ENCODE peak calls at places on chromosomes 6 and 20, in nine cellular contexts. G is IMR-90; P is left ventricle myocardium inferior; B is CD4-positive, alpha-beta T cell; Z is endothelial cell; J is nephron progenitor cell; C is cardiac muscle cell; M is psoas muscle; T is ascending aorta. H is an unnamed sample.

GRCh38 chr20:60589624-60590023 is 631.4 kb downstream of the CDH26 start:
- DNase-seq in P (no peak), C (peak), Z (peak), B (no peak), J (peak), M (no peak), G (peak), T (no peak), H (no peak)

GRCh38 chr6:27684264-27685211 is 211.6 kb upstream of the ZNF184 start:
- DNase-seq in T (no peak), Z (peak), P (no peak), B (no peak), M (no peak), J (peak), G (peak), C (peak), H (peak)

GRCh38 chr20:59676877-59677140 is 72.5 kb downstream of the PHACTR3 start:
- DNase-seq in G (no peak), T (no peak), J (no peak), M (no peak), C (no peak), B (no peak), Z (no peak), P (no peak), H (no peak)

GRCh38 chr6:28587746-28588075 is 62.0 kb downstream of the GPX5 start:
- DNase-seq in C (no peak), P (no peak), G (no peak), B (no peak), J (peak), Z (no peak), M (no peak), T (no peak), H (no peak)

GRCh38 chr20:36950432-36951197 is 893 bp downstream of the SAMHD1 start:
- DNase-seq in C (no peak), P (peak), J (no peak), M (no peak), T (peak), Z (peak), B (peak), G (peak), H (no peak)

GRCh38 chr20:62702886-62703852 is 5.5 kb upstream of the NTSR1 start:
- DNase-seq in C (no peak), J (no peak), T (no peak), G (peak), B (no peak), Z (no peak), M (no peak), P (no peak), H (no peak)

GRCh38 chr6:72784071-72784470 is 162.2 kb downstream of the KCNQ5 start:
- DNase-seq in M (no peak), P (no peak), B (no peak), Z (no peak), T (no peak), J (no peak), C (no peak), G (peak), H (no peak)

GRCh38 chr6:34359438-34360158 is 32.9 kb downstream of the NUDT3 start:
- DNase-seq in M (no peak), C (peak), G (peak), P (no peak), B (no peak), Z (no peak), T (no peak), J (no peak), H (no peak)

GRCh38 chr20:24027229-24027628 is 38.6 kb upstream of the GGTLC1 start:
- DNase-seq in Z (no peak), C (no peak), P (peak), M (peak), G (no peak), B (peak), J (no peak), T (peak), H (peak)

GRCh38 chr6:150770631-150771030 is 94.9 kb upstream of the MTHFD1L start:
- DNase-seq in G (peak), B (no peak), C (no peak), T (no peak), J (no peak), M (no peak), P (no peak), Z (no peak), H (no peak)

GRCh38 chr6:28943557-28944411 is 20.0 kb upstream of the TRIM27 start:
- DNase-seq in Z (peak), T (peak), B (peak), C (peak), P (peak), J (peak), M (peak), G (peak), H (peak)

GRCh38 chr20:44615169-44615791 is 32.9 kb downstream of the PKIG start:
- DNase-seq in T (no peak), B (no peak), J (no peak), P (peak), M (no peak), C (no peak), Z (no peak), G (peak), H (no peak)

GRCh38 chr6:47061631-47062300 is 19.6 kb upstream of the ADGRF1 start:
- DNase-seq in Z (no peak), M (no peak), P (no peak), B (no peak), G (no peak), T (no peak), J (no peak), C (no peak), H (no peak)

GRCh38 chr6:144898052-144898689 is 613.0 kb downstream of the UTRN start:
- DNase-seq in Z (no peak), T (no peak), B (no peak), G (peak), J (no peak), M (no peak), C (no peak), P (no peak), H (no peak)

GRCh38 chr6:108169801-108170606 is 4.2 kb downstream of the NR2E1 start:
- DNase-seq in C (no peak), M (no peak), T (peak), J (peak), G (no peak), B (no peak), P (no peak), Z (no peak), H (peak)

GRCh38 chr20:46021361-46022359 is 7.4 kb upstream of the SLC12A5 start:
- DNase-seq in C (peak), G (no peak), B (peak), Z (peak), M (peak), J (peak), T (peak), P (no peak), H (peak)

GRCh38 chr6:30129818-30130679 is 5.9 kb upstream of the TRIM40 start:
- DNase-seq in B (no peak), T (no peak), M (no peak), J (no peak), P (no peak), C (no peak), G (no peak), Z (no peak), H (no peak)

GRCh38 chr20:3239026-3239866 is at the start of gene SLC4A11:
- DNase-seq in P (peak), B (peak), M (peak), G (peak), T (peak), C (peak), Z (peak), J (peak), H (peak)

GRCh38 chr20:53571555-53572286 is 21.9 kb downstream of the ZNF217 start:
- DNase-seq in M (no peak), J (no peak), G (no peak), C (no peak), P (no peak), Z (no peak), T (no peak), B (no peak), H (no peak)

GRCh38 chr6:8059129-8059528 is 5.1 kb downstream of the BLOC1S5 start:
- DNase-seq in G (peak), P (no peak), B (no peak), Z (no peak), M (no peak), C (peak), T (no peak), J (no peak), H (peak)

GRCh38 chr6:27617046-27617687 is 144.3 kb upstream of the ZNF184 start:
- DNase-seq in T (no peak), B (no peak), C (peak), Z (no peak), M (no peak), P (no peak), J (peak), G (no peak), H (no peak)

GRCh38 chr6:15280961-15281360 is 35.1 kb downstream of the JARID2 start:
- DNase-seq in M (no peak), Z (no peak), T (no peak), B (no peak), G (no peak), J (no peak), P (no peak), C (no peak), H (no peak)

GRCh38 chr6:140401666-140402255 is 1027.3 kb upstream of the CITED2 start:
- DNase-seq in T (no peak), C (no peak), B (no peak), G (peak), Z (no peak), M (no peak), J (no peak), P (no peak), H (no peak)

DNA sequence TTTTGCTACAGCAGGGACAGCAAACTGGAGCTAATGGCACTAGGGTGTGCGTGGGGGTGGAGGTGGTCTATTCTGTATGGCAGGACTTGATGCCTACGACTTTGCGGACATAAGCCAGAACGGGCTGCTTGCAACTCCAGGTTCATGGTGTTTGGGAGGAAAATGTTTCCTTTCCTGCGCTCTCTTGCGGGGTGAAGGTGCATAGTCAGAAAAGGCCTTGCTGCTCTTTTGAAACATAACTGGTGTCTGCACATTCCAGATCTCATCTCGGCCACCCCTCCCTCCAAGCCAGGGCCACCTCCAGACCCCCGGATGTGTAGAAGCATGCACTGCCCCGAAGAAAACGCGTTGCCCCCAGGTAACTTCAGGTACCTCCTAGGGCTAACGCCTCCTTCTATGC is 8.1 kb downstream of the FOXA2 start:
- DNase-seq in M (no peak), J (no peak), Z (no peak), G (no peak), B (no peak), T (no peak), C (no peak), P (no peak), H (no peak)
- TF ChIP-seq CTCF in M (no peak), J (no peak), Z (no peak), G (no peak), B (no peak), T (no peak), C (no peak), P (no peak), H (no peak)

GRCh38 chr6:55776131-55776530 is 99.3 kb downstream of the BMP5 start:
- DNase-seq in C (no peak), G (no peak), Z (no peak), M (no peak), J (no peak), B (no peak), T (no peak), P (no peak), H (no peak)

GRCh38 chr6:55778704-55779103 is 96.7 kb downstream of the BMP5 start:
- DNase-seq in C (no peak), T (no peak), B (no peak), G (no peak), M (no peak), P (no peak), J (no peak), Z (no peak), H (no peak)

GRCh38 chr6:55774542-55775318 is 100.7 kb downstream of the BMP5 start:
- DNase-seq in P (no peak), B (no peak), T (no peak), G (no peak), Z (no peak), C (peak), M (no peak), J (no peak), H (no peak)

GRCh38 chr6:55773620-55774019 is 101.8 kb downstream of the BMP5 start:
- DNase-seq in C (no peak), B (no peak), J (no peak), T (no peak), P (no peak), G (no peak), M (no peak), Z (no peak), H (no peak)

GRCh38 chr6:55777461-55777860 is 97.9 kb downstream of the BMP5 start:
- DNase-seq in M (no peak), Z (no peak), P (no peak), B (no peak), J (no peak), G (peak), T (no peak), C (no peak), H (no peak)
- TF ChIP-seq CTCF in M (no peak), Z (no peak), P (no peak), B (no peak), J (no peak), G (no peak), T (no peak), C (no peak), H (no peak)

DNA sequence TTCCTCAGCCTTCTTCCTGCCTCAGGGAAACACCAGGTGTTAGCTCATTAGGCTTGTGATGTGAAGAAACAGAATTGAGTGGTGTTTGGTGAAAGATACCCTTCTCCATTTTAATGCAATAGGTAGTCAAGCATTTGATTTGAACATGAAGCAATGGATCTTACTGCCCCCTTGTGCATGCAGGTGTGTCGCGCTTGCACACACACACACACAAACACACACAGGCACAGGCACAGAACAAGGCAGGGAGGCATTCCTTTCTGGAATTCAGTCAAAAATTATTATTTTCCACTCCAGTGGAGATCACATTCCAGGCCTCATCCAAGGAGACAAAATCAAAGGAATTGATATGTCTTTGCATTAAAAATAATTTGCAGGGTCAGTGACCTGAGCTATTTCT is 667.0 kb upstream of the MARCKS start:
- DNase-seq in T (no peak), Z (peak), J (no peak), G (no peak), C (no peak), B (no peak), P (no peak), M (no peak), H (no peak)
- TF ChIP-seq CTCF in T (no peak), Z (no peak), J (no peak), G (no peak), C (peak), B (no peak), P (peak), M (no peak), H (no peak)

DNA sequence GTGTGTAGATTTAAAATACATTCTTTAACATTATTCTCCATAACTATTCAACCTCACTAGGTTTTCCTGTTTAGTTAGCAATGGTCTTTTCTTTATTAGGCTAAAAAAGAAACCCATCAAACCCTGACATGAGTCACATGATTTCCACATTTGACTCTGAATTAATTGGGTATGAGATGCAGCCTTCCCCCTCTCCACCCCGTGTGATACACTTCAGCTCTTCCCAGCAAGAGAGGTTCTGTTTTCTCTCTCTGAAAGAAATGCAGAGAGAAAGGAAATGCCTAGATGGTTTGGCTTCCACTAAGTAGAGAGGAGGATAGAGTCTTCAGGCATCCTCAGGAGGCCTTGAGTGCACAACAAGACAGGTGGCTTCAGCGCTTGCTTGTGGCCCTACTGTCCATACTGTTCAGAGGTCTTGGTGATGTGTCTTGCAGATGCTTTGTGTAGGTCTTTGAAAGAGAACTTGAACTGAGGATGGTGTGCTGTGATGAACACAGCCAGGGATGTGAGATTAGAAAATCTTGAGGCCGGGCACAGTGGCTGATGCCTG is 17.3 kb downstream of the FARS2 start:
- DNase-seq in G (no peak), M (no peak), T (no peak), Z (no peak), J (no peak), P (no peak), B (no peak), C (no peak), H (no peak)
- TF ChIP-seq CTCF in G (no peak), M (no peak), T (no peak), Z (no peak), J (no peak), P (no peak), B (no peak), C (no peak), H (no peak)

GRCh38 chr6:147821266-147821665 is 312.8 kb downstream of the SAMD5 start:
- DNase-seq in Z (no peak), C (no peak), M (no peak), T (no peak), J (no peak), G (no peak), B (no peak), P (no peak), H (no peak)

DNA sequence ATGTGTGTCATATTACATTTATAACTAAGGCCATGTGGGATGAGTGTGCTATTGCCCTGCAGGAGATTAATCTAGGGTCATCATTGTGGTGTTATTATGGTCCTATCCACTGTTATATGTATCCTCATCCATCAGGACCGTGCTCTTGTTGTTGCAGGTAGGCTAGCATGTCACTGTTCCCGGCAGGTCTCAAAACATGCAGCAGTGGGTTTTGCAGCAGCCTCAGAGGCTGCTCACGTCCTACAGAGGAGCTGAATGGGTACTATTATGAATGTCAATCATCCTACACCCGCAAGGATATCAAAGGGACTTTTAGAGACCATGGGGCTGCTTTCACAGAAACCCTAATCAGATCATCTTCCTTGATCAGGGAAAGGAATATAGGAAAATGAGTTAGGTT is 318.2 kb downstream of the SAMD5 start:
- DNase-seq in B (no peak), M (no peak), P (no peak), G (no peak), C (no peak), J (no peak), Z (no peak), T (no peak), H (no peak)
- TF ChIP-seq CTCF in B (no peak), M (no peak), P (no peak), G (no peak), C (no peak), J (no peak), Z (no peak), T (no peak), H (no peak)

GRCh38 chr6:168545428-168545827 is 104.4 kb downstream of the SMOC2 start:
- DNase-seq in T (no peak), Z (no peak), C (no peak), M (peak), G (no peak), P (no peak), B (no peak), J (no peak), H (no peak)
- TF ChIP-seq CTCF in T (no peak), Z (no peak), C (no peak), M (no peak), G (no peak), P (no peak), B (no peak), J (no peak), H (no peak)